ENCODE peak calls at places on chromosomes 11 and 22, in eight cellular contexts. F is neural crest cell; P is nucleus accumbens; R is IMR-90; D is posterior cingulate gyrus; E is NAMALWA; K is activated CD4-positive, alpha-beta T cell treated with anti-CD3 and anti-CD28 coated beads, Interleukin-2, amount 10 ng/mL, durations not matched to agents 7 days and 5 days; W is stimulated activated CD8-positive, alpha-beta memory T cell treated with anti-CD3 and anti-CD28 coated beads, Interleukin-15, amount 100 ng/mL, for 1 hour. N is an unnamed sample.

GRCh38 chr11:17353228-17354021 is 1.8 kb downstream of the NCR3LG1 start:
- DNase-seq in W (no peak), P (peak; percentile 53), F (peak; percentile 64), E (peak; percentile 66), R (peak; percentile 76), K (peak; percentile 47), D (peak; percentile 95), N (peak; percentile 50)

GRCh38 chr11:88315981-88316441 is 21.5 kb downstream of the CTSC start:
- DNase-seq in R (no peak), F (no peak), E (no peak), D (no peak), P (no peak), W (no peak), K (no peak), N (no peak)

GRCh38 chr11:117618273-117618672 is 178.7 kb downstream of the DSCAML1 start:
- DNase-seq in F (no peak), W (no peak), D (no peak), P (no peak), K (no peak), R (no peak), E (no peak), N (no peak)

GRCh38 chr11:134527382-134528243 is 115.6 kb upstream of the B3GAT1 start:
- DNase-seq in D (peak; percentile 70), K (no peak), E (no peak), F (no peak), P (no peak), W (no peak), R (no peak), N (no peak)

GRCh38 chr11:88293931-88294330 is 43.6 kb downstream of the CTSC start:
- DNase-seq in R (peak; percentile 65), E (no peak), P (no peak), F (no peak), W (no peak), D (no peak), K (no peak), N (no peak)

GRCh38 chr11:21415566-21415965 is 746.2 kb downstream of the NELL1 start:
- DNase-seq in K (no peak), D (no peak), F (no peak), W (no peak), R (no peak), P (no peak), E (no peak), N (no peak)

GRCh38 chr22:30127749-30128166 is 47.5 kb downstream of the HORMAD2 start:
- DNase-seq in P (no peak), D (no peak), F (no peak), E (no peak), K (no peak), W (no peak), R (peak; percentile 89), N (no peak)

GRCh38 chr11:119134389-119134978 is 13.1 kb downstream of the HINFP start:
- DNase-seq in K (no peak), D (no peak), R (no peak), P (no peak), E (peak; percentile 48), W (no peak), F (no peak), N (no peak)

GRCh38 chr11:84290647-84291046 is 1004.5 kb upstream of the CCDC90B start:
- DNase-seq in K (no peak), W (no peak), R (peak; percentile 59), P (no peak), E (no peak), F (no peak), D (no peak), N (no peak)

GRCh38 chr11:69691449-69691848 is 12.4 kb downstream of the FGF19 start:
- DNase-seq in E (no peak), W (no peak), P (no peak), F (no peak), D (no peak), K (no peak), R (peak; percentile 53), N (no peak)

GRCh38 chr11:2975594-2975993 is 16.5 kb downstream of the NAP1L4 start:
- DNase-seq in P (no peak), F (no peak), R (peak; percentile 37), D (no peak), E (peak; percentile 66), W (no peak), K (peak; percentile 72), N (peak; percentile 77)